ENCODE peak calls at places on chromosome 5, in eight cellular contexts. W is GM23338, K is Calu3, S is AG09309, T is tibial artery, A is astrocyte of the spinal cord, C is IMR-90, V is psoas muscle. E is an unnamed sample.
A peak's percentile ranks its signal among the peaks of the same experiment; 100 is the strongest.

GRCh38 chr5:107669543-107670027 is 1.2 kb downstream of the EFNA5 start:
- DNase-seq in W (peak; percentile 71), K (peak; percentile 30), S (no peak), T (peak; percentile 25), A (peak; percentile 38), C (peak; percentile 2), V (no peak), E (peak; percentile 8)

GRCh38 chr5:126354012-126354856 is 69.0 kb upstream of the GRAMD2B start:
- DNase-seq in W (peak; percentile 45), K (peak; percentile 62), S (peak; percentile 96), T (no peak), A (peak; percentile 97), C (peak; percentile 98), V (no peak), E (no peak)

GRCh38 chr5:68277427-68277826 is 61.9 kb downstream of the PIK3R1 start:
- DNase-seq in W (no peak), K (peak; percentile 45), S (no peak), T (no peak), A (peak; percentile 78), C (peak; percentile 77), V (no peak), E (no peak)

GRCh38 chr5:151051066-151051930 is 29.5 kb downstream of the TNIP1 start:
- DNase-seq in W (peak; percentile 94), K (peak; percentile 86), S (peak; percentile 33), T (peak; percentile 79), A (peak; percentile 78), C (peak; percentile 75), V (peak; percentile 91), E (peak; percentile 72)

GRCh38 chr5:9922719-9923118 is 292.6 kb upstream of the TAS2R1 start:
- DNase-seq in W (no peak), K (no peak), S (no peak), T (no peak), A (no peak), C (no peak), V (no peak), E (no peak)

GRCh38 chr5:14191325-14191724 is 48.2 kb downstream of the TRIO start:
- DNase-seq in W (no peak), K (no peak), S (no peak), T (no peak), A (no peak), C (no peak), V (no peak), E (no peak)

GRCh38 chr5:60700347-60700815 is 415 bp upstream of the DEPDC1B start:
- DNase-seq in W (no peak), K (no peak), S (no peak), T (no peak), A (peak; percentile 16), C (no peak), V (no peak), E (no peak)

GRCh38 chr5:179732918-179733763 is 519 bp downstream of the MAML1 start:
- DNase-seq in W (peak; percentile 58), K (peak; percentile 54), S (no peak), T (peak; percentile 35), A (peak; percentile 43), C (peak; percentile 28), V (peak; percentile 72), E (peak; percentile 61)

GRCh38 chr5:57774439-57774838 is 291.8 kb upstream of the ACTBL2 start:
- DNase-seq in W (no peak), K (no peak), S (no peak), T (no peak), A (no peak), C (peak; percentile 45), V (no peak), E (no peak)

GRCh38 chr5:137498301-137498735 is 808 bp downstream of the SPOCK1 start:
- DNase-seq in W (peak; percentile 60), K (no peak), S (no peak), T (no peak), A (no peak), C (no peak), V (peak; percentile 54), E (no peak)

GRCh38 chr5:60888359-60889061 is 44.4 kb upstream of the ELOVL7 start:
- DNase-seq in W (no peak), K (no peak), S (no peak), T (no peak), A (no peak), C (no peak), V (no peak), E (no peak)

DNA sequence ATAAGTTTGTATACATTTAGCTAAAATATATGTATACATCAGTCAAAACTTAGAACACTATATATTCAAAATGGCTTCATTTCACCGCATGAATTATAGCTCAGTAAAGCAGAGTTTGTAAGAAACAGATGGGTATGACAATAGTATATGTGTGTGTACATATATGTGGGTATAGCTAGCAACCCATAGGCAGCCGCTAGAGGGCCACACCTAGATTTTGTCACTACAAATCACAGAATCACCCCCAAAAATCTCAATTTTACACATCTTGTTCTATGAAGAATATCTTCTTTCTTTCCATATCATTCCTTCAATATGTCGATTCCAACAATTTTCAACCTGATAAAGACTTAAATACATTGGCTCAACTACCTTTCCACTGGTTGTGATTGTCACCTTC is 357.8 kb upstream of the CCNG1 start:
- DNase-seq in W (peak; percentile 51), K (peak; percentile 5), S (no peak), T (no peak), A (no peak), C (no peak), V (no peak), E (peak; percentile 24)
- TF ChIP-seq CTCF in W (peak; percentile 60), K (peak; percentile 21), S (no peak), T (no peak), A (peak; percentile 24), C (no peak), V (no peak), E (peak; percentile 45)

GRCh38 chr5:109688999-109689739 is 558 bp upstream of the MAN2A1 start:
- DNase-seq in W (peak; percentile 93), K (peak; percentile 92), S (no peak), T (peak; percentile 74), A (peak; percentile 92), C (peak; percentile 84), V (peak; percentile 93), E (peak; percentile 89)
- TF ChIP-seq CTCF in W (peak; percentile 2), K (no peak), S (no peak), T (no peak), A (no peak), C (peak; percentile 15), V (peak; percentile 11), E (no peak)

GRCh38 chr5:53318303-53318702 is 162.1 kb upstream of the FST start:
- DNase-seq in W (peak; percentile 73), K (no peak), S (no peak), T (no peak), A (no peak), C (no peak), V (no peak), E (no peak)
- TF ChIP-seq CTCF in W (peak; percentile 64), K (no peak), S (no peak), T (no peak), A (peak; percentile 14), C (no peak), V (no peak), E (peak; percentile 58)

GRCh38 chr5:145701404-145701803 is 133.7 kb downstream of the PRELID2 start:
- DNase-seq in W (peak; percentile 8), K (no peak), S (no peak), T (no peak), A (no peak), C (no peak), V (no peak), E (no peak)
- TF ChIP-seq CTCF in W (peak; percentile 31), K (no peak), S (no peak), T (no peak), A (no peak), C (no peak), V (no peak), E (peak; percentile 18)

GRCh38 chr5:73480500-73480899 is 17.7 kb upstream of the BTF3 start:
- DNase-seq in W (no peak), K (no peak), S (no peak), T (no peak), A (no peak), C (no peak), V (no peak), E (no peak)
- TF ChIP-seq CTCF in W (no peak), K (no peak), S (no peak), T (no peak), A (no peak), C (no peak), V (no peak), E (no peak)

DNA sequence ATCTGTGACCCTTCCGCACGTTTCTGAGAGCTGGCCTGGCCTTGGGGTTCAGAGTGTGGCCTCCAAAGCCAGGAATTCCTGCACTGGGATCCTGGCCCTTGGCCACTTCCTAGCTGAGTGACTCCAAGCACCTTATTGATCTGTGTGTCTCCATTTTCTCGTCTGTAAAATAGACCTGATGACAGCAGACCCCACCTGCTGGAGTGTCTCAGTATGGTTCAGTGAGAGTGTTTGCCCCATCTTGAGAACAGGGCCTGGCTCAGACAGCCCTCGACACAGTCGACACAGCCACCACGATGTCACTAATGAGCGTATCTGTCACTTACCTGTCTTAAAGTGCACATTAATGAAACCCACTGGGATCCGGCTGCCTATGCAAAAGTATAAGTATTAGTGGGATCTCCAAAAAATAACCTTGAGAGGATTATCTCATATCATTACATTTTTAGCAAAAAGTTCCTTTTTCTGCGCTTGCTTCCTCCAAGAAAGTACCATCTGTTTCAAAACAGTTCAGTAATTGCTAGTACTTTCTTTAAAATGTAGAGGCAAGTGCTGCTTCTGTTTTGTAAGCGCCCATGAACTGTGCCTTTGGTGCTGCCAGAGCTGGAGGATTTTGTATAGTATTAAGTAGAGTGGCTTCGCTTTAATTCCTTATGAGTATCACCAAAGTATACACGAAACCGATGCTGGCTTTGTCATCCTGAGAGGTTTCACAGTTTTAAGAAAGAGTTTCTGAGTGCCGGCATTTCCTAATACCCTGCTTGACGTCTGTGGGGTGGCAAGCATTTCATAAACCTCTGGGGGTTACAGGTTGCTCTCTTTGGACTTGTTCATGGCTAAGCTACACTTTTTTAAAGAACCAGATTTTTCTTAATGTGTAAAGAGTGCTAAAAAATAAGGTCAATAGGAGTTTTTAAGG is 31.7 kb downstream of the UBE2QL1 start:
- DNase-seq in W (peak; percentile 40), K (no peak), S (no peak), T (no peak), A (no peak), C (no peak), V (no peak), E (no peak)
- TF ChIP-seq CTCF in W (peak; percentile 37), K (no peak), S (no peak), T (no peak), A (no peak), C (no peak), V (no peak), E (no peak)

DNA sequence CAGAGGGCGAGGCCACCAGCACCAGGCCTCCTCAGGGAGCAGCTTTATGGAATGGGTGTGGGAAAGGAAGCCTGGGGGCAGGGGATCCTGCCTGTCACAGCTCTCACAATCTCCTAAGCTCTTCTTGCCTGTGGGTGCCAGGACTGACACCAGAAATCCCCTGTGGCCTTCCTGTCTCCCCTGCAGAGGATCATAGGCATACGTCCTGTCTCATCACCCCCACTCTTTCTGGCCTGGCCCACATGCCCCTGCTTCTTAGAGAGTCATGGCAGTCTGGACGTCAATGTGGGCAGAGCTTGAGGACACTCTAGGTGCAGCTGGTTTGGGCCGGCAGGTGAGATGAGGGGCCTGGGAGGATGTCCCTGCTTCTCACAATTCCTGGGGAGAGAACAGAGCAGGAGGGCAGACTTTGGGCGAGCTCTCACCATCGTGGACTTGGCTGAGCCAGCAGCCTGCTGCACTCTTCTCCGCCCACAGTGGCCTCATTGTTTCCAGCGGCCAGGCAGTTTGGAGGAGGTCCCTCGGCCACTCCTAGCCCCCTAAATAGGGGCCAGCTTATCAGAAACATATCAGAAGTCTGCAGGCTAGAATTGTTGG is 67.3 kb upstream of the ZFR start:
- DNase-seq in W (no peak), K (no peak), S (no peak), T (no peak), A (no peak), C (no peak), V (no peak), E (no peak)
- TF ChIP-seq CTCF in W (no peak), K (no peak), S (no peak), T (no peak), A (no peak), C (no peak), V (no peak), E (no peak)

GRCh38 chr5:148084269-148084668 is 20.5 kb downstream of the SPINK5 start:
- DNase-seq in W (peak; percentile 59), K (no peak), S (no peak), T (no peak), A (no peak), C (no peak), V (no peak), E (no peak)
- TF ChIP-seq CTCF in W (no peak), K (no peak), S (no peak), T (no peak), A (no peak), C (no peak), V (no peak), E (no peak)